ENCODE peak calls at places on chromosome 1, in five cellular contexts. U, X, A, Q and I are unnamed samples.

GRCh38 chr1:236997882-236998281 is 6.4 kb downstream of the MT1HL1 start:
- DNase-seq in U (no peak), X (no peak), A (no peak), Q (no peak), I (no peak)

GRCh38 chr1:155696524-155696923 is 7.6 kb downstream of the DAP3 start:
- DNase-seq in U (no peak), X (no peak), A (no peak), Q (no peak), I (no peak)

GRCh38 chr1:75134939-75135828 is 996 bp downstream of the LHX8 start:
- DNase-seq in U (peak), X (no peak), A (no peak), Q (no peak), I (peak)

GRCh38 chr1:27570383-27570755 is 33.6 kb downstream of the AHDC1 start:
- DNase-seq in U (no peak), X (no peak), A (no peak), Q (no peak), I (no peak)

GRCh38 chr1:209153435-209153834 is 430.1 kb upstream of the CAMK1G start:
- DNase-seq in U (no peak), X (no peak), A (no peak), Q (no peak), I (no peak)

GRCh38 chr1:182146286-182146685 is 84.8 kb upstream of the ZNF648 start:
- DNase-seq in U (no peak), X (no peak), A (no peak), Q (no peak), I (no peak)

GRCh38 chr1:110042981-110043380 is 8.6 kb downstream of the STRIP1 start:
- DNase-seq in U (no peak), X (no peak), A (no peak), Q (no peak), I (no peak)

GRCh38 chr1:154236855-154237254 is 16.1 kb downstream of the UBAP2L start:
- DNase-seq in U (no peak), X (no peak), A (no peak), Q (no peak), I (no peak)

GRCh38 chr1:164611754-164612642 is 53.0 kb downstream of the PBX1 start:
- DNase-seq in U (no peak), X (peak), A (no peak), Q (no peak), I (no peak)

GRCh38 chr1:14320518-14320917 is 278.0 kb upstream of the KAZN start:
- DNase-seq in U (no peak), X (no peak), A (no peak), Q (no peak), I (no peak)

GRCh38 chr1:53728702-53729535 is 10.0 kb downstream of the GLIS1 start:
- DNase-seq in U (no peak), X (no peak), A (no peak), Q (no peak), I (no peak)
- TF ChIP-seq CTCF in U (no peak), X (no peak), A (no peak), Q (no peak), I (no peak)

DNA sequence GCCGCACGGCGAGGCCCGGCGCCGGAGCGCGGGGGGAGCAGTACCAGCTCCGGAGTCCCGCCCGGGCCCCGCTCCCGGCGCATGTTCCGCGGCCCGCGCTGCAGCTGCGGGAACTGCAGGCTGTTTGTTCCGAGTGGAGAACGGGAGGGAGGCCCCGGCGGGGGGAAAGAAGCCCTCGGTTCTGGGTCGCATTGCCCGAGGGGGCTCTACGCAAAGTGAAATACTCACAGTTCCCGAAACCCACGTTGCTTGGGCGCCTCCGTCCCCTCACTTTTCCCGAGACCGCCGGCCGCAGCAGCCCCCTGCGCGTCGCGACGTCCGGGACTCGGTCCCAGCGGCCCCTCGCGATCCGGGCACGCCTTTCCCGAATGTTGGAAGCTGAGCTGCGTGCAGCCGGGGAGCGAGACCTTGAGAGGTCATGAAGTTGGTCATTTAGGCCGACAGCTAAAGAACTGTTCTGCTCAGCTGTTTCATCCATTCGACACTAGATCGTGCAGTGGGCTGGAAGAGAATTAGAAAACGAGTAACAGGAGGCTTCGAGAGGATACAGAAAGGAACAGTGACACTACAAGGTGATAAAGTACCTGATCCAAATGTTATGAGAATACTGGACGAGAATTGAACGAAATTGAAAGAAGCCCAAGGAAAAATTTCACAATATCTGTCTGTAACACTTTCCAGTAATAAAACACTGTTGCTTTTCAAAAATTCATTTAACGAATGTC is 596 bp upstream of the LIN9 start:
- DNase-seq in U (no peak), X (peak), A (no peak), Q (no peak), I (peak)
- TF ChIP-seq USF2 in U (no peak), X (no peak), A (no peak), Q (no peak), I (no peak)

DNA sequence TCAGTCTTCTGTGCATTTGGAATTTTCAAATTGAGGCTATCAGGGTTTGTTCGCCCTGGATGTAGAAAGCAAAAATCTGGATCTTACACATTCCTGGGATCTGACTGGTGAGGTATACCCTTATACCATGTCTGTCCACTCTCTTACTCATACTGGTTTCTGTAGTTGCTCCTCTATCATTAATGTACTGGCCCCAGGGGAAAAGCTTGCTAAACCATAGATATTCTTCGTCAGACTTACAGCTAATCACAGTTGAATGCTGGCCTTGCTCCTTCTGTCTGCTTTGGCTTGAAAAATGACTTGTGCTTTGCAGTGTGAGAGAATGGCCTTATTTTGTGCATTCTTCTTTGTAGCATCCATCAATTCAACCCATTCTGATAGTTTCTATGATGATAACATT is 30.5 kb downstream of the TBCE start:
- DNase-seq in U (no peak), X (no peak), A (no peak), Q (no peak), I (no peak)
- TF ChIP-seq ATF2 in U (no peak), X (no peak), A (no peak), Q (no peak), I (no peak)

DNA sequence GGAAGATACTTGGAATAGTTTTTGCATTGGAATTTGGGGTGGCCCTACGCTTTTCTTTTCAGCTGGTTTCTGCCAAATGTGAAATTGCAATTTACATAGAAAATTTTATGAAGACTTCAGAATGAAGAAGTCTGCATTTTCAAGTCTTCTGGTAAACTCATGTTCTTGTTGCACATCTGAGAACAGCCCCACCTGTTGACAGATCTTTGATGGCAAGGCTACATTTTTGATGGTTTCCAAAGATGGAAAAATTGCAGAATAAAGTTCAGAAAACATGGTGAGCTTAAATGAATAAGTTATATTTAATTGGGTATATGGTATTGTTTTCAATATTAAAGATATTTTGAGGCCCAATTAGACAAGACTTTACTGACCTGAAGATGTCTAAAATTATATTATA is 25.4 kb downstream of the OLFM3 start:
- DNase-seq in U (no peak), X (no peak), A (no peak), Q (no peak), I (no peak)
- TF ChIP-seq CTCF in U (no peak), X (no peak), A (no peak), Q (peak), I (no peak)

GRCh38 chr1:187091666-187092065 is 262.9 kb downstream of the PLA2G4A start:
- DNase-seq in U (no peak), X (no peak), A (no peak), Q (no peak), I (no peak)

GRCh38 chr1:187096689-187097088 is 267.9 kb downstream of the PLA2G4A start:
- DNase-seq in U (no peak), X (no peak), A (no peak), Q (no peak), I (no peak)

GRCh38 chr1:187092104-187092503 is 263.4 kb downstream of the PLA2G4A start:
- DNase-seq in U (no peak), X (no peak), A (no peak), Q (no peak), I (no peak)
- TF ChIP-seq USF2 in U (no peak), X (no peak), A (no peak), Q (no peak), I (no peak)

GRCh38 chr1:184310157-184310819 is 76.5 kb upstream of the C1orf21 start:
- DNase-seq in U (no peak), X (no peak), A (no peak), Q (no peak), I (no peak)

GRCh38 chr1:184311580-184311979 is 75.2 kb upstream of the C1orf21 start:
- DNase-seq in U (no peak), X (no peak), A (no peak), Q (no peak), I (no peak)

DNA sequence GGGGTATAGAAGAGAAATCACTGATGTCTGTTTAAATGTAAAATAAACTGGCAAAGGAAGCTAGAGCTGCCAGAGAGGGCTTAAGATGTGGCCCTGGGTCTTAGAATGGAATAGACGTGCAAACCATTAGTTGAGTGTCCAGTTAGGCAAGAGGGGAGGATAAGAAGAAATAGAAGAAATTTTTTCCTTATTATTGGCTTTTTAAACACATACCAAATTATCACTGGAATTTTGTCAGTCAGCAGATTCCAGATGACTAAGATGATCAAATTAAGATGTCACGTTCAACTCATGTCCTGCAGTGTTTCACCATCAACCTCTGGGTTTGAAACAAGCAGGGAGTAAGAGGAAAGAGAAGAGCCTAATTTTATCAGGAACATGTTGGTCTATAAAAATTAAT is 71.6 kb upstream of the C1orf21 start:
- DNase-seq in U (no peak), X (no peak), A (no peak), Q (no peak), I (no peak)
- TF ChIP-seq ATF2 in U (no peak), X (no peak), A (no peak), Q (no peak), I (no peak)

GRCh38 chr1:45326627-45327591 is at the start of gene HPDL:
- DNase-seq in U (peak), X (no peak), A (peak), Q (no peak), I (peak)
- TF ChIP-seq CTCF in U (no peak), X (no peak), A (no peak), Q (no peak), I (no peak)